ENCODE peak calls at places on chromosomes 1 and 21, in five cellular contexts. G is K562, K is GM12878, Y is H1, H is HepG2. Q is an unnamed sample.
A peak's percentile ranks its signal among the peaks of the same experiment; 100 is the strongest.

GRCh38 chr1:29647581-29647980 is 411.3 kb downstream of the PTPRU start:
- DNase-seq in H (no peak), K (no peak), G (no peak), Y (no peak), Q (no peak)

GRCh38 chr1:218874313-218874712 is 299.4 kb upstream of the LYPLAL1 start:
- DNase-seq in Y (no peak), G (no peak), H (peak; percentile 39), K (no peak), Q (no peak)

GRCh38 chr1:155185783-155186265 is 12.2 kb downstream of the TRIM46 start:
- DNase-seq in G (no peak), H (no peak), Y (no peak), K (no peak), Q (no peak)

GRCh38 chr1:6582370-6582769 is 2.6 kb downstream of the ZBTB48 start:
- DNase-seq in K (no peak), G (no peak), H (peak; percentile 96), Y (no peak), Q (no peak)

GRCh38 chr1:158177705-158178450 is 2.8 kb upstream of the CD1D start:
- DNase-seq in Y (peak; percentile 10), G (peak; percentile 83), H (no peak), K (no peak), Q (peak; percentile 95)

GRCh38 chr1:63545780-63546179 is 22.5 kb downstream of the EFCAB7 start:
- DNase-seq in Y (no peak), K (no peak), H (no peak), G (no peak), Q (no peak)

GRCh38 chr1:15328785-15329480 is 80.8 kb upstream of the EFHD2 start:
- DNase-seq in H (no peak), K (no peak), Y (no peak), G (peak; percentile 61), Q (no peak)

GRCh38 chr21:45818904-45819285 is 162.7 kb upstream of the COL6A1 start:
- DNase-seq in Y (no peak), H (peak; percentile 73), G (no peak), K (peak; percentile 21), Q (no peak)

GRCh38 chr1:179599623-179600249 is 8.1 kb downstream of the TDRD5 start:
- DNase-seq in K (no peak), H (peak; percentile 48), G (peak; percentile 26), Y (no peak), Q (no peak)

GRCh38 chr21:46128983-46129571 is 26.3 kb downstream of the FTCD start:
- DNase-seq in G (no peak), K (no peak), H (no peak), Y (no peak), Q (no peak)

GRCh38 chr1:12356004-12356890 is 126.4 kb downstream of the VPS13D start:
- DNase-seq in G (no peak), K (no peak), H (peak; percentile 89), Y (no peak), Q (no peak)

GRCh38 chr1:233304489-233305102 is 9.1 kb upstream of the PCNX2 start:
- DNase-seq in K (no peak), H (no peak), G (peak; percentile 29), Y (no peak), Q (no peak)

GRCh38 chr1:76074321-76075187 is at the start of gene ST6GALNAC3:
- DNase-seq in H (peak; percentile 7), K (no peak), G (peak; percentile 92), Y (peak; percentile 34), Q (peak; percentile 81)

GRCh38 chr1:231986631-231987291 is 360.2 kb downstream of the DISC1 start:
- DNase-seq in K (no peak), H (no peak), G (no peak), Y (no peak), Q (no peak)

GRCh38 chr21:31961704-31962103 is 88.9 kb downstream of the HUNK start:
- DNase-seq in H (no peak), G (no peak), Y (no peak), K (no peak), Q (no peak)

GRCh38 chr1:68116643-68117235 is 66.3 kb upstream of the DIRAS3 start:
- DNase-seq in H (peak; percentile 30), Y (no peak), G (peak; percentile 48), K (no peak), Q (peak; percentile 41)

GRCh38 chr1:18734001-18734400 is 103.4 kb downstream of the PAX7 start:
- DNase-seq in K (no peak), H (no peak), G (no peak), Y (no peak), Q (no peak)

GRCh38 chr1:208237241-208237640 is 6.9 kb downstream of the PLXNA2 start:
- DNase-seq in Y (no peak), G (no peak), K (no peak), H (no peak), Q (no peak)

GRCh38 chr1:37094302-37094701 is 60.0 kb upstream of the GRIK3 start:
- DNase-seq in K (peak; percentile 24), G (no peak), Y (no peak), H (no peak), Q (no peak)

GRCh38 chr1:226549094-226549936 is 751 bp downstream of the STUM start:
- DNase-seq in H (no peak), K (no peak), Y (no peak), G (no peak), Q (peak; percentile 30)

GRCh38 chr1:229027158-229027557 is 243.8 kb upstream of the RAB4A start:
- DNase-seq in H (no peak), G (no peak), K (no peak), Y (no peak), Q (no peak)
- TF ChIP-seq CTCF in H (no peak), G (no peak), K (no peak), Y (no peak), Q (no peak)

DNA sequence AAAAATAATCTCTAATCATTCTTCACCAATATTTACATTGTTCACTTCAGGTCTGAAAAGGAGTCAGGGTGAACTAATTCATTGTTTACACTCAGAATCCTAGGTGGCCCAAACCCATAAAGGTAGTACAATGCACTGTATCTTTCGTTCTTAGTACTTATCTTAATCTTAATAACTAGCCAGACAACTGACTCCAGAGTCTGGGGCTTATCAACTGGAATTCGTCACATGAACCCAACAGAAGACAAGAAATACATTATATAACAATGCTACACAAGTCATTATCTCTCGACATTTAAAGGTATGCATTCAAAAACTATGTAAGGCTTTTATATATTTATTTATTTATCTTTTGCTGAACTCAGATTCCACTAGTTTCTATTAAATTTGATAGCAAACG is 125.9 kb upstream of the ESRRG start:
- DNase-seq in Y (no peak), G (no peak), K (no peak), H (no peak), Q (no peak)
- TF ChIP-seq USF2 in Y (no peak), G (no peak), K (no peak), H (no peak), Q (no peak)

DNA sequence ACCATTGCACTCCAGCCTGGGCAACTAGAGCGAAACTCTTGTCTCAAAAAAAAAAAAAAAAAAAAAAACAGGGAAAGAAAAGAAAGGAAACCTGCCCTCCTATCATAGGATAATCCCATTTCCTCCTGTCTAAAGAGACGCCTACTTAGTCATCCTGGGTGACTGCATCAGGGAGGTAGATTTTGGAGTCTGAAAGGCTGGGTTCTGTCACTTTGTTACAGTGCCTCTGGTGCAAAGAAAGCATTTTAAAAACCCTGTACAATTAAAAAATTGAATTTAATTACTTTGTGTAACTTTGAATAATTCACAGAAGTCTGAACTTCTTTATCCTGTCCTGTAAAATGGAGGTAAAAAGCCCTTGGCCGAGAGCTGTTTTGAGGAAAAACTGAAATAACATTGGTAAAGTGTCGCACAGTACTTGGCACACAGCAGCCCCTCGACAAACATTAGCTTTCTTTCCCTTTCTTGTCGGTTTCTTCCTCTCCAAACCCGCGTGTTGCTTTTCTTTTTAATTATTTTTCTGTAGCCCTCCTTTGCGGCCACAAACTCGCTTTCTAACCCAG is 657 bp upstream of the HDAC1 start:
- DNase-seq in Y (no peak), H (peak; percentile 30), K (no peak), G (no peak), Q (no peak)
- TF ChIP-seq CREB1 in Y (no peak), H (no peak), K (no peak), G (no peak), Q (no peak)

DNA sequence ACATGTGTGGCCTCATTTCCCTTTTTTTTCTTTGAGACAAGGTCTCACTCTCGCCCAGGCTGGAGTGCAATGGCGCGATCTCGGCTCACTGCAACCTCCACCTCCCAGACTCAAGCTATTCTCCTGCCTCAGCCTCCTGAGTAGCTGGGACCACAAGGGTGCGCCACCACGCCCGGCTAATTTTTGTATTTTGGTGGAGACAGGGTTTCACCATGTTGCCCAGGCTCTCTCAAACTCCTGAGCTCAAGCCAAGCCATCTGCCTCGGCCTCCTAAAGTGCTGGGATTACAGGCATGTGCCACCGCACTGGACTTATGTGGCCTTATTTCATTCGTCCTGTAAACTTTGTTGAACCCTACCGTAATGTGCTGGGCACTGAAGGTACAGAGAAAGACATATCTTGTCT is 569 bp upstream of the WARS2 start:
- DNase-seq in G (no peak), H (peak; percentile 29), K (peak; percentile 7), Y (no peak), Q (peak; percentile 54)
- TF ChIP-seq CTCF in G (peak; percentile 66), H (peak; percentile 63), K (peak; percentile 9), Y (peak; percentile 52), Q (peak; percentile 16)

DNA sequence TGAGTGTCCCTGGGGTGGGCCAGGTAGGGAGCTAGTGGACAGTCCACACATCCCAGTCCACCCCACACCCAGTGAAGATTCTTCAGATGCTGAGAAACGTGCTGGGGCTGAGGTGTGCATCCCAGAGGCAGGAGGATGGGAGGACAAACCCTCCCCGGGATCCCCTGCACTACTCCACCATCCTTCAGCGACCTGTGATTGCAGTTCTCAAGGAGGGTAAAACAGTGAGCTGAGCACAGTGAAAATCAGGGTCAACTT is 51.0 kb downstream of the ELK4 start:
- DNase-seq in G (no peak), K (no peak), H (no peak), Y (no peak), Q (no peak)
- TF ChIP-seq USF2 in G (no peak), K (no peak), H (no peak), Y (no peak), Q (no peak)

GRCh38 chr21:43304206-43304605 is 122.7 kb downstream of the SIK1 start:
- DNase-seq in K (no peak), G (peak; percentile 39), Y (no peak), H (no peak), Q (no peak)
- TF ChIP-seq CREB1 in K (no peak), G (no peak), Y (no peak), H (no peak), Q (no peak)

DNA sequence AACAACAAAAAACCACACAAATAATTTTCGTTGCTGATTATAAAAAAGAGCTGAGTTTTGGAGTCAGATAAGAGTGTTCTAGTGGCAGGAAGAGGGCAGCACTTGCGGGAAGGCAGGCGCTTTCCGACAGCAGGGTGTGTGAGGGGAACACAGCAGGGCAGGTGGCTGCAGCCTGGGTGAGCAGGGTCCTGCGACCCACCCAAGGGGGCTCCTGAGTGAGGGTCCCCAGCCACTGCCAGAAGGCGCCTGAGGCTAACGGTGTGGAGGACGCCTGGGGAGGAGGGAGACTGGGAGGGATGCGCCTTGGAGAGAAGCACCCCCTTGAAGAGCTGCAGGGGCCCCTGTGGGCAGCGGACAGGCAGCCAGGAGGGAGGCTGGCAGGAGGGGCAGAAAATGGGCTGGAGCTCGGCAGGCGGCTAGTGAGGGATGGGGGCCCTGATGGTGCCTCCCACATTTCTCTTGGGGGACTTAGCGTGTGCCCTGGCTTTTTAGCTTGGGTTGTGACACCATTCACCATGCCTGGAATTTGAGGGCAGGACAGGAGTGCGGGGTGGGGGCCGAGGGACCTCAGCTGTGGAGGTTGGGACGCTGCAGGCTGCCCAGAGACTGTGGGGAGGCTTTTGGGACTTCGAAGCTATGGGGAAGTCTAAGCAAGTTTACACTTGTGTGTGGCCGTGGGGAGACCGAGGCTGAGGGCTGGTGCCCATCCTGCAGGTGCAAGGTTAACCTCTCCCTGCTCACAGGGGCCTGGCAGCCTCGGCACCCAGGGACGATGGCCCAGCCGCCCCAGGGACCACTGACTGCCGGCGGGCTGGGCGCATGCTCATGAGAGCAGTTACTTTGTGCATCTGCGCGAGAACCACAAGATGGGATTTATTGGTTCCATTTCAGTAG is 111.4 kb downstream of the SIK1 start:
- DNase-seq in H (no peak), K (no peak), G (no peak), Y (no peak), Q (no peak)
- TF ChIP-seq CTCF in H (peak; percentile 46), K (peak; percentile 12), G (no peak), Y (peak; percentile 25), Q (no peak)

Q was measured in WTC11.